ENCODE peak calls at places on chromosome 3, in five cellular contexts. Q is OCI-LY7, H is left lung, Y is colonic mucosa, F is mammary epithelial cell. M is an unnamed sample.
A peak's percentile ranks its signal among the peaks of the same experiment; 100 is the strongest.

GRCh38 chr3:69647710-69648109 is 91.6 kb upstream of the MITF start:
- DNase-seq in Q (no peak), F (peak; percentile 1), H (no peak), Y (no peak), M (no peak)

GRCh38 chr3:194872669-194872977 is 186.9 kb downstream of the FAM43A start:
- DNase-seq in H (no peak), F (peak; percentile 68), Y (no peak), Q (no peak), M (no peak)

GRCh38 chr3:50519471-50520089 is 16.1 kb upstream of the CACNA2D2 start:
- DNase-seq in Y (peak; percentile 75), H (peak; percentile 87), F (peak; percentile 38), Q (peak; percentile 70), M (no peak)

GRCh38 chr3:44026224-44026865 is 215.3 kb upstream of the TOPAZ1 start:
- DNase-seq in Q (no peak), Y (no peak), F (peak; percentile 46), H (no peak), M (no peak)

GRCh38 chr3:45553469-45553974 is 41.0 kb upstream of the LIMD1 start:
- DNase-seq in Y (peak; percentile 43), Q (peak; percentile 87), H (no peak), F (peak; percentile 62), M (no peak)

GRCh38 chr3:149566296-149566945 is 91.4 kb downstream of the WWTR1 start:
- DNase-seq in F (no peak), Y (no peak), Q (no peak), H (no peak), M (no peak)

GRCh38 chr3:109089265-109089664 is 28.7 kb downstream of the MORC1 start:
- DNase-seq in H (no peak), Q (no peak), F (no peak), Y (no peak), M (no peak)

GRCh38 chr3:61114316-61114953 is 136.8 kb downstream of the FHIT start:
- DNase-seq in H (no peak), Y (no peak), Q (no peak), F (no peak), M (no peak)

GRCh38 chr3:51982352-51982837 is 940 bp upstream of the ACY1 start:
- DNase-seq in F (no peak), Y (peak; percentile 83), Q (peak; percentile 39), H (no peak), M (no peak)

GRCh38 chr3:182484682-182485081 is 308.6 kb upstream of the ATP11B start:
- DNase-seq in F (no peak), Y (no peak), Q (no peak), H (no peak), M (no peak)

GRCh38 chr3:98763814-98764691 is 913 bp downstream of the ST3GAL6 start:
- DNase-seq in Y (no peak), F (no peak), H (peak; percentile 26), Q (no peak), M (no peak)

GRCh38 chr3:195556390-195556789 is 13.3 kb upstream of the PPP1R2 start:
- DNase-seq in Q (no peak), H (no peak), Y (no peak), F (no peak), M (no peak)

GRCh38 chr3:166706094-166706493 is 674.0 kb downstream of the ZBBX start:
- DNase-seq in F (no peak), Y (no peak), H (no peak), Q (no peak), M (no peak)

GRCh38 chr3:171213907-171214306 is 187.4 kb upstream of the SLC2A2 start:
- DNase-seq in Q (no peak), Y (no peak), H (no peak), F (no peak), M (no peak)

GRCh38 chr3:127741690-127742089 is 68.9 kb downstream of the ABTB1 start:
- DNase-seq in Q (no peak), F (no peak), Y (no peak), H (no peak), M (no peak)

GRCh38 chr3:15331606-15332404 is 581 bp downstream of the SH3BP5 start:
- DNase-seq in F (peak; percentile 27), H (peak; percentile 88), Y (no peak), Q (peak; percentile 52), M (no peak)

GRCh38 chr3:159669024-159669476 is 319.6 kb upstream of the IL12A start:
- DNase-seq in H (no peak), F (no peak), Q (no peak), Y (no peak), M (peak; percentile 70)

GRCh38 chr3:128082545-128082944 is 30.3 kb downstream of the SEC61A1 start:
- DNase-seq in Y (no peak), F (no peak), H (no peak), Q (no peak), M (no peak)

GRCh38 chr3:98500019-98500418 is 2.5 kb downstream of the OR5K2 start:
- DNase-seq in H (no peak), Y (no peak), Q (no peak), F (no peak), M (no peak)

GRCh38 chr3:193403307-193403706 is 24.8 kb upstream of the ATP13A5 start:
- DNase-seq in Q (no peak), H (no peak), F (no peak), Y (no peak), M (no peak)

GRCh38 chr3:96266395-96267187 is 547.8 kb upstream of the EPHA6 start:
- DNase-seq in Y (no peak), Q (no peak), H (no peak), F (peak; percentile 59), M (no peak)

GRCh38 chr3:106071306-106071705 is 202.5 kb upstream of the CBLB start:
- DNase-seq in Q (no peak), F (no peak), H (no peak), Y (no peak), M (no peak)

GRCh38 chr3:28322464-28322863 is 26.1 kb upstream of the ZCWPW2 start:
- DNase-seq in F (peak; percentile 47), H (no peak), Q (no peak), Y (no peak), M (no peak)

GRCh38 chr3:195757827-195758226 is 37.0 kb downstream of the MUC20 start:
- DNase-seq in Y (no peak), F (no peak), H (peak; percentile 13), Q (no peak), M (no peak)

GRCh38 chr3:8885806-8886205 is 77.5 kb downstream of the RAD18 start:
- DNase-seq in Q (no peak), F (no peak), Y (no peak), H (no peak), M (no peak)

GRCh38 chr3:14047841-14048240 is 76.8 kb downstream of the CHCHD4 start:
- DNase-seq in Q (no peak), H (no peak), Y (no peak), F (peak; percentile 41), M (no peak)

GRCh38 chr3:168029705-168030104 is 66.0 kb downstream of the GOLIM4 start:
- DNase-seq in F (no peak), Q (no peak), H (peak; percentile 42), Y (no peak), M (no peak)

GRCh38 chr3:71978150-71978721 is 193.3 kb upstream of the PROK2 start:
- DNase-seq in Y (no peak), H (no peak), Q (no peak), F (no peak), M (no peak)

GRCh38 chr3:138351916-138352555 is 3.7 kb downstream of the MRAS start:
- DNase-seq in Q (no peak), Y (no peak), F (no peak), H (no peak), M (no peak)

DNA sequence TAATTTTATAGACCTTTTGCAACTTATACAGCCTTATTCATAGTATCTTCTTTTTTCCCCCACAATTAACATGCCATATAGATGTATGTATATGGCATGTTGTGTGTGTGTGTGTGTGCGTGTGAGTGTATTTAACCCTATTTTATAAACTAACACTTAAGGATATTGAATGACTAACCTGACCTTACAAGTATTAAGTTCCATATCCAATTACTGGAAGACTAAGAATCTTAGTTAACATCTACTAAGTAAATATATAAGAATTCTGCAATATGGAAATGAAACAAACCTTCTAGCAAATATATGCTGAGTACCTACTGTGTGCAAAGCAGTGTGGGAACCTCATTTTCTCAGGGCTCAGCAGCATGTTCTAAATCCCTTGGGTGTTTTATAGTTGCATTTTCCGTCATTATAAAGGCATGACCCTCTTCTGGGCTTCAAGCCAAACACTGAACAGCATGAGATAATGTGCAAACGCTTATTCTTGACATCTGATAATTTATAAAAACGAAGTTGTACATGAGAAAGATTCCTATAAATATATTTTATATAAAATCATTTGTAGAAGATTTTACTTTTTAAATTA is 105.5 kb downstream of the NLGN1 start:
- DNase-seq in H (no peak), Q (no peak), Y (no peak), F (no peak), M (no peak)
- TF ChIP-seq CTCF in H (no peak), Q (no peak), Y (no peak), F (no peak), M (no peak)

DNA sequence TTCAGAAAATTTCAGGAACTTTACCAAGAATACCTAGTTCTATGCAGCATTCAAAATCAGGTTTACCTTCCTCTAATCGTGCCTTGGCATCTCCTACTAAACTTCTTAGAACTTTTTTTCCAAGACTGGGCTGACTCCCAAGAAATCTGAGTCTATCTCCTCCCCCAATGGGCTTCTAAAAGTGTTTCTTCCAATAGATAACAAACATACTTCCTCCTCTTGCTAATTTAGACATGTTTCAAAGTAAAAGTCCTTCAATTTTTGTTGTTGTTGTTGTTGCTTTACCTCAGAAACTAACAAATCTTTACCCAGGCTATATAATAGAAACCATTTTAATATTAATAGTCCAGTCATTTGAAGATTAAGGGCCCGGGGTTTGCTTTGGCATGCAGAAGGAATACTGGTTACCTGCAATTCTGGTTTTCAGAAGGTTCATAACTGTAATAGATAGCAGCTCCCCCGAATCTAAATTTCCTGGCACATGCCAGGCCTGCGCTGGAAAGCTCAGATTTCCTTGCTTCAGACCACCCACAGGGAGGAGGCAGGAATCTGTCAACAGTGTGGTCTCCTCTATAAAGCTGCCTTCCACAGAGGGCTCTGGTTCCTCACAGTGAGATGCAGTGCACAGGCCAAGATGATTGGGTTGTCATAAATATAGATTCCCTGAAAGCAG is 188.7 kb downstream of the THRB start:
- DNase-seq in F (no peak), H (no peak), Q (no peak), Y (no peak), M (no peak)
- H3K4me3 ChIP-seq in F (no peak overlapping the region), H (no peak overlapping the region), Q (no peak overlapping the region), Y (no peak overlapping the region), M (no peak overlapping the region)

DNA sequence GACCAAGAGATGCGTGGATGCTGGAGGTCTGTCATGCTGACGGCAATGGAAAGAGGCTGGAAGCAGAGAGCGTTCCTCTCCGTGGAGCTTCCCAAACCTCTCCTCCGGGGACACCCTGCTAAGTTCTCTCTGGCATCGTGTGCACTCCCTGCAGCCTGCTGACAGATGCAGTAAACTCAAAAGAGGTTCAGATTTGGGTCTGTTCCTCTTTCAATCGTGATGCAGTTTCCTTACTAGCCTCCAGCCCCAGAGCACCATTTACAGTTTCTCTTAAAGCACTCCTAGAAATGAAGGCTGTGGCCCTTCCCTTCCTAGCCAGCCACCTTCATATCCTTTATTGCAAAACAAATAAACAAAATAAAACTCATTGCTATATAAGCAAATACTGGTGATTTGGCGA is 47.3 kb upstream of the LRRC58 start:
- DNase-seq in Y (no peak), F (no peak), H (no peak), Q (no peak), M (no peak)
- H3K36me3 ChIP-seq in Y (no peaks in the 10 kb centered on the region), F (peaks cover 26% of the 10 kb centered on the region), H (peaks cover 58% of the 10 kb centered on the region), Q (no peaks in the 10 kb centered on the region), M (peaks cover 9% of the 10 kb centered on the region)

GRCh38 chr3:38140326-38141172 is 2.1 kb downstream of the MYD88 start:
- DNase-seq in Q (no peak), F (no peak), H (no peak), Y (no peak), M (no peak)
- TF ChIP-seq CTCF in Q (no peak), F (peak; percentile 22), H (no peak), Y (no peak), M (no peak)

GRCh38 chr3:40615916-40616315 is 91.2 kb downstream of the ZNF621 start:
- DNase-seq in F (no peak), Y (no peak), Q (no peak), H (no peak), M (no peak)
- H3K4me3 ChIP-seq in F (no peak overlapping the region), Y (no peak overlapping the region), Q (no peak overlapping the region), H (no peak overlapping the region), M (peak overlapping the region; percentile 9)